ENCODE peak calls at places on chromosomes 7 and 10, in ten cellular contexts. W is AG10803; L is CD4-positive, alpha-beta T cell; T is left lobe of liver; E is NCI-H1105; G is GM23338; V is uterus; Q is right lobe of liver; C is NCI-H774; Z is NCI-H345. N is an unnamed sample.

GRCh38 chr10:124977648-124978375 is 35.9 kb downstream of the ZRANB1 start:
- DNase-seq in W (no peak), L (no peak), T (no peak), E (no peak), G (no peak), V (no peak), Q (no peak), C (no peak), Z (no peak), N (no peak)

GRCh38 chr10:121668336-121669009 is 70.2 kb upstream of the FGFR2 start:
- DNase-seq in W (peak; percentile 11), L (no peak), T (peak; percentile 49), E (no peak), G (peak; percentile 64), V (peak; percentile 85), Q (no peak), C (no peak), Z (peak; percentile 48), N (peak; percentile 51)

GRCh38 chr10:43585046-43585445 is 10.6 kb upstream of the ZNF239 start:
- DNase-seq in W (no peak), L (no peak), T (no peak), E (no peak), G (no peak), V (no peak), Q (no peak), C (no peak), Z (no peak), N (no peak)

GRCh38 chr10:72704117-72704516 is 12.2 kb downstream of the MCU start:
- DNase-seq in W (no peak), L (no peak), T (no peak), E (no peak), G (no peak), V (no peak), Q (no peak), C (no peak), Z (no peak), N (no peak)

GRCh38 chr7:85186521-85187241 is at the start of gene SEMA3D:
- DNase-seq in W (peak; percentile 84), L (no peak), T (peak; percentile 48), E (peak; percentile 75), G (peak; percentile 90), V (peak; percentile 56), Q (peak; percentile 59), C (peak; percentile 85), Z (peak; percentile 24), N (peak; percentile 74)

GRCh38 chr7:97187067-97187466 is 69.6 kb downstream of the SDHAF3 start:
- DNase-seq in W (peak; percentile 67), L (no peak), T (no peak), E (no peak), G (no peak), V (no peak), Q (no peak), C (no peak), Z (no peak), N (no peak)

GRCh38 chr7:75937958-75938786 is 23.2 kb downstream of the POR start:
- DNase-seq in W (peak; percentile 97), L (no peak), T (no peak), E (no peak), G (no peak), V (peak; percentile 51), Q (peak; percentile 81), C (no peak), Z (peak; percentile 19), N (no peak)

GRCh38 chr10:71081229-71081560 is 131.2 kb upstream of the UNC5B start:
- DNase-seq in W (no peak), L (no peak), T (no peak), E (no peak), G (no peak), V (no peak), Q (no peak), C (no peak), Z (no peak), N (no peak)

GRCh38 chr7:44471436-44471835 is 19.0 kb downstream of the NUDCD3 start:
- DNase-seq in W (no peak), L (no peak), T (no peak), E (no peak), G (no peak), V (no peak), Q (no peak), C (peak; percentile 21), Z (peak; percentile 43), N (peak; percentile 22)

GRCh38 chr7:140059288-140060242 is 3.2 kb downstream of the PARP12 start:
- DNase-seq in W (peak; percentile 71), L (peak; percentile 40), T (no peak), E (no peak), G (no peak), V (peak; percentile 54), Q (no peak), C (peak; percentile 32), Z (peak; percentile 70), N (peak; percentile 14)

GRCh38 chr7:77430927-77431326 is 14.8 kb upstream of the GSAP start:
- DNase-seq in W (no peak), L (no peak), T (no peak), E (no peak), G (no peak), V (no peak), Q (no peak), C (no peak), Z (no peak), N (no peak)